ENCODE peak calls at places on chromosomes 12 and 14, in five cellular contexts. One of them, this sample, is unnamed.

GRCh38 chr12:54581412-54581811 is 7.0 kb downstream of the PPP1R1A start:
- DNase-seq in thoracic aorta: no peak
- DNase-seq in HepG2: no peak
- DNase-seq in lower leg skin: no peak
- DNase-seq in astrocyte of the spinal cord: no peak
- DNase-seq in this sample: no peak

GRCh38 chr12:104303538-104304151 is at the start of gene EID3:
- DNase-seq in HepG2: no peak
- DNase-seq in lower leg skin: peak
- DNase-seq in thoracic aorta: peak
- DNase-seq in astrocyte of the spinal cord: peak
- DNase-seq in this sample: peak

GRCh38 chr12:101616027-101616494 is 21.3 kb downstream of the MYBPC1 start:
- DNase-seq in thoracic aorta: no peak
- DNase-seq in HepG2: peak
- DNase-seq in astrocyte of the spinal cord: peak
- DNase-seq in lower leg skin: no peak
- DNase-seq in this sample: no peak

GRCh38 chr12:102095677-102096263 is 24.1 kb downstream of the NUP37 start:
- DNase-seq in thoracic aorta: no peak
- DNase-seq in HepG2: peak
- DNase-seq in astrocyte of the spinal cord: peak
- DNase-seq in lower leg skin: no peak
- DNase-seq in this sample: no peak

GRCh38 chr12:91874086-91874865 is 271.4 kb downstream of the BTG1 start:
- DNase-seq in thoracic aorta: no peak
- DNase-seq in lower leg skin: no peak
- DNase-seq in astrocyte of the spinal cord: no peak
- DNase-seq in HepG2: no peak
- DNase-seq in this sample: no peak

GRCh38 chr14:65528069-65528468 is 115.5 kb downstream of the FUT8 start:
- DNase-seq in astrocyte of the spinal cord: no peak
- DNase-seq in thoracic aorta: no peak
- DNase-seq in HepG2: no peak
- DNase-seq in lower leg skin: no peak
- DNase-seq in this sample: no peak

GRCh38 chr14:55712505-55712904 is 132.5 kb downstream of the KTN1 start:
- DNase-seq in astrocyte of the spinal cord: no peak
- DNase-seq in lower leg skin: no peak
- DNase-seq in HepG2: no peak
- DNase-seq in thoracic aorta: no peak
- DNase-seq in this sample: no peak

GRCh38 chr14:100131181-100131580 is 28.3 kb downstream of the DEGS2 start:
- DNase-seq in lower leg skin: no peak
- DNase-seq in thoracic aorta: no peak
- DNase-seq in astrocyte of the spinal cord: no peak
- DNase-seq in HepG2: peak
- DNase-seq in this sample: no peak

GRCh38 chr12:99529966-99530365 is 117.6 kb upstream of the GARIN6 start:
- DNase-seq in lower leg skin: no peak
- DNase-seq in astrocyte of the spinal cord: peak
- DNase-seq in HepG2: no peak
- DNase-seq in thoracic aorta: no peak
- DNase-seq in this sample: no peak

GRCh38 chr14:36997843-36998242 is 174.6 kb downstream of the SLC25A21 start:
- DNase-seq in lower leg skin: no peak
- DNase-seq in thoracic aorta: no peak
- DNase-seq in astrocyte of the spinal cord: peak
- DNase-seq in HepG2: no peak
- DNase-seq in this sample: no peak

GRCh38 chr12:65967696-65968095 is 143.4 kb downstream of the HMGA2 start:
- DNase-seq in astrocyte of the spinal cord: peak
- DNase-seq in lower leg skin: no peak
- DNase-seq in thoracic aorta: no peak
- DNase-seq in HepG2: no peak
- DNase-seq in this sample: no peak

GRCh38 chr14:76396714-76397187 is 20.8 kb downstream of the ESRRB start:
- DNase-seq in lower leg skin: no peak
- DNase-seq in astrocyte of the spinal cord: no peak
- DNase-seq in thoracic aorta: no peak
- DNase-seq in HepG2: peak
- DNase-seq in this sample: no peak

GRCh38 chr14:92456215-92457017 is 57.2 kb upstream of the RIN3 start:
- DNase-seq in lower leg skin: no peak
- DNase-seq in HepG2: peak
- DNase-seq in astrocyte of the spinal cord: peak
- DNase-seq in thoracic aorta: no peak
- DNase-seq in this sample: no peak
- TF ChIP-seq CTCF in lower leg skin: no peak
- TF ChIP-seq CTCF in HepG2: peak
- TF ChIP-seq CTCF in astrocyte of the spinal cord: peak
- TF ChIP-seq CTCF in thoracic aorta: peak
- TF ChIP-seq CTCF in this sample: peak

DNA sequence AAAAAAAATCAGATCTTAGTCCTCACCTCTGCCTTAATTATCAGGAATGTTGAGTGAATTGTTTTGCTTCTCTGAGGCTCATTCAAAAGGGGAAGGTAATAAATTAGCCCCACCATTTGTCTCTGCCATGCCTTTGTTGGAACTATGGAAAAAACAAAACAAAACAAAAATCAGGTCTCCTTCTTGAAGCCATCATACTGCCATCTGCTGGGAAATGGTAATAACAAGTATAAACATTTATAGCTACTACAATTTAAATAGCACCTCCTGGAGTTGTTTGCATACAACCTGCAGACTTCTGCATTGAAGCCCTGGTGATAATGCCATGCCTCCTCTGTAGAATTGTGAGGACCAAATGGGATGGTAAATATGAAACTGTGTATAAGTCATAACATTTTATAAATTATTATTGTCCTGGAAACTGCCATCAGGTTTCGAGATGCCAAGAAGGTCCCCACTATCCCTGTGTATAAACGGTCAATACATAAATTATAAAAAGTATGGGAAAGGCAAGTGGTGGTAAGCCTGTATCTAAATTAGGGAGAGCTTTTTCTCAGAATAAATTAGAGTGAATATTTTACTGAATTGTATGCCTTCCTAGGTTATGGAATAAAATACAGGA is 87.2 kb upstream of the FGD4 start:
- DNase-seq in HepG2: peak
- DNase-seq in lower leg skin: no peak
- DNase-seq in astrocyte of the spinal cord: peak
- DNase-seq in thoracic aorta: no peak
- DNase-seq in this sample: no peak
- TF ChIP-seq CTCF in HepG2: peak
- TF ChIP-seq CTCF in lower leg skin: no peak
- TF ChIP-seq CTCF in astrocyte of the spinal cord: peak
- TF ChIP-seq CTCF in thoracic aorta: peak
- TF ChIP-seq CTCF in this sample: peak

GRCh38 chr12:4736048-4736447 is 15.8 kb downstream of the GALNT8 start:
- DNase-seq in astrocyte of the spinal cord: no peak
- DNase-seq in lower leg skin: no peak
- DNase-seq in HepG2: no peak
- DNase-seq in thoracic aorta: no peak
- DNase-seq in this sample: no peak

GRCh38 chr12:4742421-4742970 is 22.3 kb downstream of the GALNT8 start:
- DNase-seq in astrocyte of the spinal cord: no peak
- DNase-seq in HepG2: no peak
- DNase-seq in lower leg skin: no peak
- DNase-seq in thoracic aorta: no peak
- DNase-seq in this sample: no peak

GRCh38 chr12:4734625-4735196 is 14.5 kb downstream of the GALNT8 start:
- DNase-seq in astrocyte of the spinal cord: no peak
- DNase-seq in HepG2: no peak
- DNase-seq in lower leg skin: no peak
- DNase-seq in thoracic aorta: no peak
- DNase-seq in this sample: no peak

GRCh38 chr12:4743046-4743445 is 22.8 kb downstream of the GALNT8 start:
- DNase-seq in astrocyte of the spinal cord: no peak
- DNase-seq in HepG2: no peak
- DNase-seq in lower leg skin: no peak
- DNase-seq in thoracic aorta: no peak
- DNase-seq in this sample: no peak

GRCh38 chr12:4738541-4738940 is 18.3 kb downstream of the GALNT8 start:
- DNase-seq in HepG2: no peak
- DNase-seq in lower leg skin: no peak
- DNase-seq in astrocyte of the spinal cord: no peak
- DNase-seq in thoracic aorta: no peak
- DNase-seq in this sample: no peak
- TF ChIP-seq CTCF in HepG2: no peak
- TF ChIP-seq CTCF in lower leg skin: no peak
- TF ChIP-seq CTCF in astrocyte of the spinal cord: no peak
- TF ChIP-seq CTCF in thoracic aorta: no peak
- TF ChIP-seq CTCF in this sample: no peak

GRCh38 chr12:62827855-62828254 is 107.1 kb downstream of the PPM1H start:
- DNase-seq in HepG2: no peak
- DNase-seq in astrocyte of the spinal cord: no peak
- DNase-seq in lower leg skin: no peak
- DNase-seq in thoracic aorta: no peak
- DNase-seq in this sample: no peak

GRCh38 chr12:62832027-62832426 is 102.9 kb downstream of the PPM1H start:
- DNase-seq in thoracic aorta: no peak
- DNase-seq in lower leg skin: no peak
- DNase-seq in HepG2: no peak
- DNase-seq in astrocyte of the spinal cord: no peak
- DNase-seq in this sample: no peak

GRCh38 chr12:62832528-62832927 is 102.4 kb downstream of the PPM1H start:
- DNase-seq in astrocyte of the spinal cord: no peak
- DNase-seq in HepG2: no peak
- DNase-seq in lower leg skin: no peak
- DNase-seq in thoracic aorta: no peak
- DNase-seq in this sample: no peak

GRCh38 chr12:62827042-62827441 is 107.9 kb downstream of the PPM1H start:
- DNase-seq in lower leg skin: no peak
- DNase-seq in thoracic aorta: no peak
- DNase-seq in astrocyte of the spinal cord: no peak
- DNase-seq in HepG2: no peak
- DNase-seq in this sample: no peak
- TF ChIP-seq CTCF in lower leg skin: no peak
- TF ChIP-seq CTCF in thoracic aorta: no peak
- TF ChIP-seq CTCF in astrocyte of the spinal cord: peak
- TF ChIP-seq CTCF in HepG2: no peak
- TF ChIP-seq CTCF in this sample: no peak

GRCh38 chr12:15428632-15429031 is 106.3 kb downstream of the PTPRO start:
- DNase-seq in lower leg skin: no peak
- DNase-seq in thoracic aorta: no peak
- DNase-seq in astrocyte of the spinal cord: no peak
- DNase-seq in HepG2: no peak
- DNase-seq in this sample: no peak
- TF ChIP-seq CTCF in lower leg skin: no peak
- TF ChIP-seq CTCF in thoracic aorta: no peak
- TF ChIP-seq CTCF in astrocyte of the spinal cord: no peak
- TF ChIP-seq CTCF in HepG2: no peak
- TF ChIP-seq CTCF in this sample: no peak

DNA sequence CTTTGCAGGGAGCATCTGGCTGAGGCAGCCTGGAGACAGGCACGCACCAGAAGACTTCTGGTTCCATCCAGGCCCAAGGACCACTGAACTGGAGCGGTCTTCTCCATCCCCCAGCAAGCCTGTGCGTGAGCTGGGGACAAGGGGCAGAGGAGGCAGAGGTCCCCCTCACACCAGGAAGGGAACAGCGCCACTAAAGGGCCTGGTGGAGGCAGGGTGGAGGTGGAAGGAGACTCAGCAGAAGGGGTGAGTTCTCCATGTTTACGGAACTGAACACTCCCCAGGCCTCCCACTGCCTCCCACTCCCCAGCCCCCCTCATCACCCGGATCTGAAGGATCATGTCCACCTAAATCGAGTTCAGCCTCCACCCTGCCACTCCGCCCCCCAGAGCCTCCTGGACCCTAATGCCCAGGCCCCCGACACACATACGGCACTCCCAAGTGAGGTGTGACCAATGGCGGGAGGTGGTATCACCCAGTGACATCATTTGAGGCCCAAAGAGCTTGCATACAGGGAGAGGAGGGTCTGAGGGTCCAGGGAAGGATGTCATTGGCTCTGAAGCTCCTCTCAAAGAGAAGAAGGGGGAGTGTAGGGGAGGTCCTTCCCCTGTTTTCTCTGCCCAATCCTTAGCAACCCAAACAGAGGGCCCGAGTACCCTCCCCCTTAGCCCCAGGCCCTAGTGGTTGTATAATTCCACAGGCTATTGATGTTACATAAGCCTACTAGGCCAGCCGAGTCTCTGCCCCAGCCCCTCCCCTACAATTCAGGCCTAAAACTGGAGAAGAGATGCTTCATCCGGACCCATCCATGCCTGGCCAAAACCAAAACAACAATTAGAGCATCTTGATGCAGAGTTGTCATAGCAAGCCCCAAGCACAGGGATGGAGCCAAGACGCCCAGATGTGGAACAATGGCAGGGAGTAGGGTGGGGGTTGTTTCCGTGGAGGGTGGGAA is 1.0 kb downstream of the FAIM2 start:
- DNase-seq in astrocyte of the spinal cord: no peak
- DNase-seq in lower leg skin: no peak
- DNase-seq in thoracic aorta: no peak
- DNase-seq in HepG2: no peak
- DNase-seq in this sample: no peak
- TF ChIP-seq CTCF in astrocyte of the spinal cord: no peak
- TF ChIP-seq CTCF in lower leg skin: no peak
- TF ChIP-seq CTCF in thoracic aorta: no peak
- TF ChIP-seq CTCF in HepG2: no peak
- TF ChIP-seq CTCF in this sample: no peak